ENCODE peak calls at places on chromosome 12, in nine cellular contexts. Y, B, D, H, Z, P, N, K and T are unnamed samples.

GRCh38 chr12:109544955-109545531 is 28.3 kb downstream of the MMAB start:
- DNase-seq in N (no peak), D (no peak), B (no peak), K (no peak), H (no peak), Z (no peak), P (no peak), Y (no peak), T (peak)

GRCh38 chr12:24198070-24198469 is 248.6 kb upstream of the SOX5 start:
- DNase-seq in P (no peak), Y (no peak), K (no peak), Z (peak), D (no peak), B (no peak), H (no peak), N (no peak), T (peak)

GRCh38 chr12:65878540-65878939 is 54.3 kb downstream of the HMGA2 start:
- DNase-seq in B (no peak), K (no peak), Y (peak), H (no peak), Z (no peak), D (no peak), N (no peak), P (no peak), T (peak)

GRCh38 chr12:56884421-56884820 is 49.8 kb downstream of the SDR9C7 start:
- DNase-seq in Z (no peak), B (no peak), H (no peak), Y (no peak), D (no peak), K (no peak), P (no peak), N (no peak), T (no peak)

GRCh38 chr12:50787618-50788017 is 23.7 kb downstream of the ATF1 start:
- DNase-seq in Y (no peak), B (no peak), N (no peak), H (no peak), K (no peak), P (no peak), D (no peak), Z (no peak), T (no peak)

GRCh38 chr12:67966560-67966959 is 22.7 kb upstream of the IFNG-AS1 start:
- DNase-seq in Z (no peak), H (no peak), P (no peak), D (no peak), B (no peak), N (no peak), K (no peak), Y (no peak), T (no peak)

GRCh38 chr12:40325349-40325960 is 100.7 kb downstream of the LRRK2 start:
- DNase-seq in K (no peak), B (no peak), P (no peak), Y (peak), N (peak), D (peak), H (peak), Z (peak), T (no peak)

GRCh38 chr12:89863332-89863938 is 154.8 kb upstream of the ATP2B1 start:
- DNase-seq in Z (no peak), N (no peak), H (no peak), Y (no peak), D (no peak), P (no peak), K (no peak), B (no peak), T (no peak)

GRCh38 chr12:39892146-39892545 is 213.7 kb downstream of the SLC2A13 start:
- DNase-seq in P (no peak), D (no peak), N (no peak), Y (no peak), B (no peak), K (no peak), H (no peak), Z (no peak), T (no peak)

GRCh38 chr12:80195143-80195726 is 95.9 kb downstream of the OTOGL start:
- DNase-seq in Y (peak), P (no peak), B (no peak), K (peak), D (peak), H (peak), N (peak), Z (peak), T (peak)

GRCh38 chr12:123907021-123907420 is 65.6 kb downstream of the CCDC92 start:
- DNase-seq in P (no peak), B (no peak), Z (no peak), K (no peak), Y (no peak), N (no peak), H (peak), D (no peak), T (no peak)

GRCh38 chr12:127636881-127637280 is 630.1 kb upstream of the TMEM132C start:
- DNase-seq in H (no peak), B (no peak), K (no peak), Z (no peak), N (no peak), D (no peak), Y (no peak), P (no peak), T (peak)

GRCh38 chr12:65450610-65451009 is 172.1 kb downstream of the MSRB3 start:
- DNase-seq in B (no peak), P (no peak), N (no peak), K (no peak), D (no peak), H (no peak), Y (no peak), Z (no peak), T (no peak)

GRCh38 chr12:74171478-74171909 is 366.1 kb upstream of the ATXN7L3B start:
- DNase-seq in K (no peak), N (peak), P (no peak), D (no peak), H (no peak), Z (no peak), Y (no peak), B (no peak), T (no peak)

GRCh38 chr12:108403952-108404351 is 64.8 kb upstream of the CMKLR1 start:
- DNase-seq in K (no peak), N (no peak), B (no peak), H (no peak), Z (no peak), D (no peak), Y (peak), P (no peak), T (no peak)

GRCh38 chr12:22856120-22856699 is 231.2 kb downstream of the ETNK1 start:
- DNase-seq in D (peak), Z (no peak), B (no peak), N (no peak), P (no peak), H (no peak), K (no peak), Y (peak), T (peak)

GRCh38 chr12:115611477-115611876 is 666.0 kb downstream of the MED13L start:
- DNase-seq in K (no peak), P (no peak), Y (no peak), B (peak), H (no peak), Z (no peak), N (peak), D (no peak), T (no peak)

GRCh38 chr12:26460361-26460760 is 265.0 kb downstream of the SSPN start:
- DNase-seq in Y (no peak), Z (no peak), K (no peak), P (no peak), N (no peak), D (no peak), B (no peak), H (no peak), T (no peak)

GRCh38 chr12:75560167-75560566 is 48.8 kb upstream of the KRR1 start:
- DNase-seq in B (no peak), H (no peak), D (no peak), P (no peak), K (no peak), Y (peak), N (no peak), Z (peak), T (peak)

GRCh38 chr12:26007563-26007962 is 49.1 kb downstream of the RASSF8 start:
- DNase-seq in Z (no peak), D (no peak), N (no peak), Y (no peak), B (no peak), P (no peak), K (no peak), H (no peak), T (no peak)

GRCh38 chr12:6438345-6438744 is 6.4 kb upstream of the CD27 start:
- DNase-seq in K (no peak), Y (no peak), Z (no peak), B (no peak), D (no peak), N (no peak), P (no peak), H (no peak), T (no peak)

GRCh38 chr12:6570264-6570887 is 2.3 kb upstream of the NOP2 start:
- DNase-seq in H (peak), N (peak), P (no peak), Y (peak), B (peak), D (peak), K (peak), Z (no peak), T (no peak)

GRCh38 chr12:27193854-27194544 is 50.1 kb upstream of the STK38L start:
- DNase-seq in Y (no peak), K (no peak), Z (peak), H (no peak), D (no peak), P (peak), N (no peak), B (peak), T (peak)

GRCh38 chr12:102653406-102653805 is 173.0 kb upstream of the IGF1 start:
- DNase-seq in K (no peak), H (no peak), Y (no peak), B (no peak), D (no peak), Z (no peak), P (no peak), N (no peak), T (no peak)

GRCh38 chr12:102659200-102659911 is 179.0 kb upstream of the IGF1 start:
- DNase-seq in K (no peak), D (no peak), N (peak), P (no peak), B (no peak), H (peak), Z (no peak), Y (peak), T (no peak)
- TF ChIP-seq CTCF in K (no peak), D (peak), N (peak), P (no peak), B (no peak), H (peak), Z (peak), Y (peak), T (no peak)

GRCh38 chr12:48002773-48003218 is 1.5 kb downstream of the COL2A1 start:
- DNase-seq in P (no peak), H (peak), D (no peak), K (no peak), N (peak), B (peak), Y (peak), Z (no peak), T (peak)

GRCh38 chr12:48004039-48004940 is at the start of gene COL2A1:
- DNase-seq in K (peak), B (no peak), P (no peak), Y (peak), H (no peak), D (no peak), Z (no peak), N (peak), T (no peak)

GRCh38 chr12:48004941-48005749 is 869 bp upstream of the COL2A1 start:
- DNase-seq in Y (peak), P (no peak), Z (no peak), D (no peak), B (no peak), K (peak), N (no peak), H (no peak), T (no peak)

GRCh38 chr12:48002179-48002601 is 2.1 kb downstream of the COL2A1 start:
- DNase-seq in P (no peak), Y (peak), K (no peak), Z (no peak), N (no peak), H (no peak), B (no peak), D (no peak), T (no peak)

DNA sequence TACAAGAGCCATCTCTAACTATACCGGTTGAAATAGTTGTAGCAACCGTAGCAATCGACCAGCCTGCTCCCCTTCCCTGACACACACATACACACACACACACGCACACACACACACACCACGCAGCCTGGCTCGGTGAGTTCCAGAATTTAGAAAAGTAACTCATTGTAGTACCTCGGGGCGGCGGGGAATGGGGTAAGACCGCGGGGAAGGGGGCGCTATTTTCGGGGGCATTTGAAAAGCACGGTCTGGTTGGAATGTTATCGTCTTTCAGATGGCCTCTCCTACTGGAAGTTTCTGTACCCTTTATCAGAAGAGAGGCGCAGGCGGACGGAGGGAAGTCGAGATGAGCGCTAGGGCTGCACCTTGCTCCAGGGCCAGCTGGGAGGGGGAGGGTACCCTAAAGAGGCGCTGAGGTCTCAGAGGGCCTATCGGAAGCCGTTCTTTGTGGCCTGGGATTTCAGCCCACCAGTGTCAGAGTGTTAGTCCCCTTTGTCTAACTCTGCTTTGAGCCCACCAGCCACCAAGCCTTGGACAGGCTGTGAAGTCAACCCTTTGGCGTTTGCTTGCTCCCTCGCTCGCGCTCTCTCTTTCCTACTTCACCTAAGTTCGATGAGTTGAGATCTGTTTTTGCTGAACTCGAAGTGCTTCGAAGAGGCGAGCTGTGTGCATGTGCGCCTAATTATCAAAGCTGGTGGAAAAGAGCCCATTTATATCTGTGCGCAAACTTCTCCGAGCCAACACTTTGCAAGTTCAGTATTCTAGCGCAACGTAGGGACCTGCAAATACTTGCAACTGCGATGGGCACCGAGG is 844 bp downstream of the COL2A1 start:
- DNase-seq in Z (no peak), Y (peak), H (no peak), D (no peak), N (no peak), P (no peak), B (no peak), K (no peak), T (no peak)
- TF ChIP-seq CTCF in Z (peak), Y (peak), H (peak), D (no peak), N (no peak), P (no peak), B (no peak), K (peak), T (no peak)

DNA sequence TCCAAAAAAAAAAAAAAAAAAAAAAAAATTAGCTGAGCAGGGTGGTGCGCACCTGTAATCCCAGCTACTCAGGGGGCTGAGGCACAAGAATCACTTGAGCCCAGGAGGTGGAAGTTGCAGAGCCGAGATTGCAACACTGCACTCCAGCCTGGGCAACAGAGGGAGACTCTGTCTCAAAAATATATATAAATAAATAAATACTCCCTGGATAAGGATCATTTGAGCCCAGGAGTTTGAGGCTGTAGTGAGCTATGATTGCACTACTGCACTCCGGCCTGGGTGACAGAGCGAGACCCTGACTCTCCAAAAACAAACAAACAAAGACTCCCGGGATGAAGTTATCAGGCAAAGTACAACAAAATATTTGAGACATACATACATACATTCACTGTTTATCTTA is 3.3 kb upstream of the NAA25 start:
- DNase-seq in Z (no peak), D (no peak), Y (no peak), B (no peak), N (no peak), H (no peak), P (peak), K (no peak), T (no peak)
- TF ChIP-seq CTCF in Z (no peak), D (no peak), Y (no peak), B (peak), N (no peak), H (no peak), P (no peak), K (no peak), T (no peak)

GRCh38 chr12:71685961-71686657 is at the start of gene TMEM19:
- DNase-seq in Z (peak), D (peak), P (peak), B (peak), Y (peak), H (peak), K (peak), N (peak), T (peak)
- TF ChIP-seq CTCF in Z (peak), D (no peak), P (no peak), B (peak), Y (no peak), H (peak), K (peak), N (no peak), T (no peak)

DNA sequence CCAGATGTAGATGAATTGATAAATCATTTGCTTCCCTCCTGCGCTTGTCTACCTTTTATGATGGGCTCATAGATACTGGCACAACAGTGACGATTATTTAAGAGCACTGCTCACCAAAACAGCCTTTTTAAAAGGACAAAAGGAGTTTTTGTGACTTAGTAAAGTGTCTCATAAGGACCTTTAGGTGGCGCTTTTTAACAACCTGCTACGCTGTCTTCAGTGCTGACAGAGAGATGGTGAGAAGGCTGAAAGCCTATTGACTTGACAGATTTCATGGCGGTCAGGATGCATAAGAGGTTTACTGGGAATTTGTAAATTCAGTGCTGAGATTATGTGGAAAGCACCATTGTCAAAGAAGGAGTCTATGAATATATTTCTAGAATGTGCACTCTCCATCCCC is 87.6 kb downstream of the SLC15A5 start:
- DNase-seq in N (no peak), Z (no peak), B (no peak), H (peak), K (no peak), D (no peak), Y (peak), P (no peak), T (peak)
- TF ChIP-seq CTCF in N (no peak), Z (peak), B (no peak), H (peak), K (peak), D (no peak), Y (peak), P (no peak), T (no peak)

DNA sequence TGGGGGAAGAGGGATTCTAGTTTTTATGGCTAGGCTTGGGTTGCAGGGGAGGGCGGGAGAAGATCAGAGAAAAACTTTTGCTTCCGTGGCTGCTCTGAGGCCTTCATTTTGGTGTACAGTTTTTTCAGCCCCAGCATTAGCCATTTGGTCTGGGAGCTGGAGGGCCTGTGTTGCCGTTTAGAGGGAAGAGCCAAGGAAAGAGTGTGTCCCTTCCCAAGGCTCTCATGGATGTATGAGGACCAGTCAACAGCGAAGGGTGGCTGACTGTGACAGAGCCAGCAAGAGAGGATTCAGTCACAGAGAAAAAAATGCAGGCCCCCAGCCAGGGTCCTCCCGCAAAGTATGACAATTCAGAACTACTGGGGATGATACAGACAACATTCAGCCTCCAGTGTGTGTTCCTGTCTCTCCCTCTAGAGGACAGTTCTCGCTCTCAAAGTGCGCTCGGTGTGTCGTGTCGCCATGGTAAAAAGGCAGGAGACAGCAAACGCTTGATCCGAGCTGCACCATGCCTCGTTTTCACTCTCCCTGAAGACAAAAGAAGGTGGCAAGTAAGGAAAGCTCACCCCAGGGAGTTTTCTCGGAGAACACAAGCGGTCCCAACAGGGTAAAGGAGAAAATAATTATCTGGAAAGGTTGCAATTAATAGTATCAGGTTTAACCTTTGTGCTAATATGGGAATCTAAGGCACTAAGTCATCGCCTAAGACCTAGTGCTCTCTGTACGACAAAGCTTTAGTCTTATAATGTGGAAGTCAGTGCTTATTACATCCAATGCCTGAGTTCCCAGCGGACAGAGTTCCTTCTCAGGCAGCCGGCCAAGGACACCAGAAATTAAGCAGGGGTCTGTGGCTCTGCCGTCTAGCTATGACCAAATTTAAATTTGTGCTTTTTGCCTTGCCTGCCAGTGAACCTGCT is 157.3 kb upstream of the PLXNC1 start:
- DNase-seq in Z (peak), H (peak), D (no peak), K (no peak), Y (peak), N (peak), P (peak), B (peak), T (peak)
- TF ChIP-seq CTCF in Z (peak), H (peak), D (no peak), K (peak), Y (peak), N (peak), P (no peak), B (peak), T (peak)

GRCh38 chr12:101570022-101570421 is 24.7 kb upstream of the MYBPC1 start:
- DNase-seq in B (no peak), Y (peak), K (no peak), D (no peak), H (no peak), Z (peak), N (no peak), P (no peak), T (peak)
- TF ChIP-seq CTCF in B (peak), Y (peak), K (peak), D (peak), H (peak), Z (peak), N (peak), P (no peak), T (peak)

DNA sequence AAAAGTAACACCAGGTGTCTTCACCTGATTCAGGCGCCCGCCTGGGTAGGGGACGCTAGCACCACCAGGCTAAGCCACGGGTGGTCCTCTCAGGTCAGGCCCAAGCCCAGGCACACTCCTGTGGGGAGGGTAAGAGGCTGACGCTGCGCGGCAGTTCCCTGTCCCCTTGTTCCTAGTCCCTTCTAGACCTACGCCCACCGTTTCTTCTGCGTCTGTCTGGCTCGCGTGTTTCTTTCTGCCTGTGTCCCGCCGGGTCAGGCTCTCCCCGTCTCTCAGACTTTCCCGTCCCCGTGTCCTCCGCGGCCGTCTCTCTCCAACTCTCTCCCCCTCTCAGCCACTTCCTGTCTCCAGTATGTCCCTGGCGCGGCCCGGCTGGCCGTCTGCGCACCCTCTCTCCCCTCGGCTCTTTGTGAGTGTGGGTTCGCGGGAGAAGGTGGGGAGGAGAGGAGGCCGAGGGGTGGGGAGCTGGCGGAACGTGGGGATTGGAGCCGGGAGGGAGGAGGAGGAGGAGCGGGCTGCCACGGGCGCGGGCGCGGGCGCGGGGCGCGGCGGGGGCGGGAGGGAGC is 3.1 kb upstream of the TNS2 start:
- DNase-seq in P (peak), Z (peak), K (no peak), B (peak), D (no peak), Y (peak), N (peak), H (peak), T (peak)
- TF ChIP-seq CTCF in P (no peak), Z (no peak), K (no peak), B (no peak), D (no peak), Y (no peak), N (no peak), H (peak), T (no peak)

GRCh38 chr12:33514893-33515292 is 75.3 kb upstream of the SYT10 start:
- DNase-seq in D (no peak), P (no peak), Y (peak), N (no peak), B (no peak), Z (no peak), H (no peak), K (no peak), T (no peak)
- TF ChIP-seq CTCF in D (no peak), P (no peak), Y (peak), N (no peak), B (no peak), Z (no peak), H (peak), K (peak), T (no peak)